ENCODE peak calls at places on chromosomes 6 and 20, in seven cellular contexts. Z is neuronal stem cell, X is H9, T is mesendoderm, Q is mesenchymal stem cell, B is H1, F is trophoblast cell. H is an unnamed sample.

GRCh38 chr20:25496968-25497401 is 88.3 kb downstream of the NINL start:
- DNase-seq in Z (no peak), X (no peak), T (no peak), Q (peak; percentile 6), B (no peak), F (no peak), H (peak; percentile 27)

GRCh38 chr6:42783876-42784738 is 2.3 kb downstream of the BICRAL start:
- DNase-seq in Z (no peak), X (no peak), T (no peak), Q (no peak), B (no peak), F (no peak), H (no peak)

GRCh38 chr6:129893513-129894098 is 32.5 kb upstream of the TMEM244 start:
- DNase-seq in Z (no peak), X (no peak), T (peak; percentile 8), Q (peak; percentile 44), B (no peak), F (no peak), H (peak; percentile 51)

GRCh38 chr20:33554914-33555420 is 65.1 kb downstream of the CBFA2T2 start:
- DNase-seq in Z (no peak), X (no peak), T (peak; percentile 48), Q (peak; percentile 98), B (no peak), F (no peak), H (peak; percentile 99)

GRCh38 chr6:106939848-106940247 is 34.7 kb downstream of the CD24 start:
- DNase-seq in Z (no peak), X (no peak), T (no peak), Q (no peak), B (no peak), F (no peak), H (no peak)

GRCh38 chr6:168045141-168045691 is 33.8 kb downstream of the FRMD1 start:
- DNase-seq in Z (no peak), X (peak; percentile 33), T (no peak), Q (no peak), B (no peak), F (no peak), H (no peak)

GRCh38 chr20:13453367-13453766 is 185.4 kb downstream of the TASP1 start:
- DNase-seq in Z (no peak), X (no peak), T (no peak), Q (no peak), B (no peak), F (no peak), H (no peak)

GRCh38 chr6:117169781-117170281 is 95.5 kb upstream of the VGLL2 start:
- DNase-seq in Z (no peak), X (no peak), T (no peak), Q (peak; percentile 39), B (no peak), F (no peak), H (no peak)

GRCh38 chr6:134683783-134684765 is 265.8 kb downstream of the ALDH8A1 start:
- DNase-seq in Z (no peak), X (no peak), T (no peak), Q (peak; percentile 67), B (no peak), F (no peak), H (peak; percentile 73)

GRCh38 chr20:14114049-14114448 is 118.7 kb downstream of the MACROD2 start:
- DNase-seq in Z (no peak), X (no peak), T (no peak), Q (no peak), B (no peak), F (no peak), H (no peak)

GRCh38 chr6:137025786-137026730 is 18.7 kb downstream of the IL20RA start:
- DNase-seq in Z (no peak), X (no peak), T (no peak), Q (peak; percentile 87), B (no peak), F (peak; percentile 38), H (no peak)

GRCh38 chr20:40563296-40563950 is 125.6 kb downstream of the MAFB start:
- DNase-seq in Z (no peak), X (no peak), T (no peak), Q (peak; percentile 33), B (no peak), F (no peak), H (no peak)

GRCh38 chr6:140921366-140922226 is 1211.1 kb upstream of the GJE1 start:
- DNase-seq in Z (peak; percentile 8), X (no peak), T (peak; percentile 79), Q (peak; percentile 79), B (peak; percentile 5), F (peak; percentile 43), H (peak; percentile 86)

GRCh38 chr20:41203660-41204059 is 66.3 kb downstream of the PLCG1 start:
- DNase-seq in Z (no peak), X (no peak), T (no peak), Q (no peak), B (no peak), F (no peak), H (no peak)

GRCh38 chr20:57222631-57222950 is 43.9 kb downstream of the BMP7 start:
- DNase-seq in Z (no peak), X (no peak), T (no peak), Q (no peak), B (no peak), F (no peak), H (no peak)

GRCh38 chr20:41393705-41394066 is 27.1 kb upstream of the EMILIN3 start:
- DNase-seq in Z (no peak), X (no peak), T (no peak), Q (no peak), B (no peak), F (no peak), H (no peak)

GRCh38 chr20:51978081-51978501 is 175.8 kb upstream of the SALL4 start:
- DNase-seq in Z (no peak), X (no peak), T (no peak), Q (no peak), B (no peak), F (no peak), H (no peak)

GRCh38 chr6:88637761-88638160 is 325.7 kb downstream of the RNGTT start:
- DNase-seq in Z (no peak), X (no peak), T (no peak), Q (no peak), B (no peak), F (no peak), H (no peak)

GRCh38 chr6:104952911-104953409 is 3.9 kb upstream of the LIN28B start:
- DNase-seq in Z (peak; percentile 58), X (peak; percentile 77), T (peak; percentile 95), Q (peak; percentile 59), B (no peak), F (peak; percentile 45), H (no peak)

GRCh38 chr6:44820366-44821158 is 433.1 kb downstream of the CDC5L start:
- DNase-seq in Z (no peak), X (no peak), T (no peak), Q (no peak), B (no peak), F (no peak), H (peak; percentile 13)

GRCh38 chr6:161503570-161503969 is 229.7 kb upstream of the AGPAT4 start:
- DNase-seq in Z (no peak), X (no peak), T (peak; percentile 52), Q (no peak), B (no peak), F (no peak), H (no peak)

GRCh38 chr6:133201231-133201630 is 39.9 kb upstream of the EYA4 start:
- DNase-seq in Z (no peak), X (no peak), T (no peak), Q (no peak), B (no peak), F (no peak), H (no peak)
- H2BK5ac ChIP-seq in Z (no peak overlapping the region), X (no peak overlapping the region), T (no peak overlapping the region), Q (no peak overlapping the region), B (no peak overlapping the region), F (no peak overlapping the region), H (no peak overlapping the region)

DNA sequence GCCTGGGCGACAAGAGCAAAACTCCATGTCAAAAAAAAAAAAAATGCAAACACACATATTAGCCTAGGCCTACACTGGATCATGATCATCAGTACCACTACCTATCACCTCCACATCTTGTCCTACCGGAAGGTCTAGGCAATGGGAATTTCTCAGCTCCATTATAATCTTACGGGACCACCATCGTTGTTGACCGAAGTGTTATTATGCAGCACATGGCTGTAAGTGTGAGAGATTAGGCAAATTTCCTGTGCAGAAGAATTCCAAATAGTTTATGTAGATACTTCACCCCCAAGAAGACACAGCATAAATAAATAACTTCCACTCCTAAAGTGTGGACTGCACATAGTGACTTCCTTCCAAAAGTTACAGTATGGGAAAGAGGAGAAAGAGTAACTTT is 16.8 kb upstream of the KIAA1755 start:
- DNase-seq in Z (no peak), X (no peak), T (no peak), Q (peak; percentile 22), B (no peak), F (no peak), H (no peak)
- H2BK5ac ChIP-seq in Z (no peak overlapping the region), X (no peak overlapping the region), T (no peak overlapping the region), Q (no peak overlapping the region), B (no peak overlapping the region), F (no peak overlapping the region), H (peak overlapping the region; percentile 93)

GRCh38 chr6:36419295-36419694 is 23.4 kb downstream of the PXT1 start:
- DNase-seq in Z (no peak), X (no peak), T (no peak), Q (peak; percentile 6), B (no peak), F (no peak), H (no peak)
- H2BK5ac ChIP-seq in Z (no peak overlapping the region), X (no peak overlapping the region), T (no peak overlapping the region), Q (no peak overlapping the region), B (no peak overlapping the region), F (no peak overlapping the region), H (no peak overlapping the region)

DNA sequence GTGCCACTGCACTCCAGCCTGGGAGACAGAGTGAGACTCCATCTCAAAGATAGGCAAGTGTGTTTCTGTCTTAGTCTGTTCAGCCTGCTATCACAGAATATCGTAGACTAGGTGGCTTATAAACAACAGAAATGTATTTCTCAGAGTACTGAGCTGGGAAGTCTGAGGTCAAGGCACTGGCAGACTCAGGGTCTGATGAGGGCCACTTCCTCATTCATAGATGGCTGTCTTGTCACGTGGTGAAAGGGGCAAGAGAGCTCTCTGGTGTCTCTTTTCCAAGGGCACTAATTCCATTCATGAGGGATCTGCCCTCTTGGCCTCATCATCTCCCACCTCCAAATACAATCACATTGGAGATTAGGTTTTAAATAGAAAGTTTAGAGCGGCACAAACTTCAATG is 95.6 kb upstream of the PHACTR3 start:
- DNase-seq in Z (no peak), X (no peak), T (no peak), Q (no peak), B (no peak), F (no peak), H (no peak)
- H2BK5ac ChIP-seq in Z (no peak overlapping the region), X (no peak overlapping the region), T (no peak overlapping the region), Q (no peak overlapping the region), B (no peak overlapping the region), F (no peak overlapping the region), H (no peak overlapping the region)

DNA sequence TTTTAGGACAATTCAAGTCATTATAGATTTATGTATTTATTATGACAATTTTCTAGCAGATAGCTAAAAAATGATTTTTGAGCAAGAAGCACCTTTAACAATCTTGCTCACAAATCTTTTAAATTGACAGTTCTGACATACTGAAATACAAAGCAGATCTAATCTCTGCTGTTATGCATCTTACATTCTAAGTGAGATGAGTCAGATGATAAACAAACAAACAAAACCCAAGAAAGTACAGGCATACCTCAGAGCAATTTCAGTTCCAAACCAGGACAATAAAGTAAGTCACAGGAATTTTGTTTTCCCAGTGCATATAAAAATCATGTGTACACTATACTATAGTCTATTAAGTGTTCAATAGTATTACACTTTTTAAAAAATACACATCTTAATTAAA is 430.7 kb upstream of the PTCHD4 start:
- DNase-seq in Z (no peak), X (no peak), T (peak; percentile 19), Q (no peak), B (no peak), F (no peak), H (no peak)
- H2BK5ac ChIP-seq in Z (no peak overlapping the region), X (no peak overlapping the region), T (no peak overlapping the region), Q (no peak overlapping the region), B (no peak overlapping the region), F (no peak overlapping the region), H (no peak overlapping the region)

GRCh38 chr6:150072201-150072600 is 3.3 kb upstream of the ULBP3 start:
- DNase-seq in Z (no peak), X (peak; percentile 87), T (peak; percentile 81), Q (peak; percentile 43), B (no peak), F (peak; percentile 94), H (peak; percentile 16)
- H2BK5ac ChIP-seq in Z (no peak overlapping the region), X (no peak overlapping the region), T (no peak overlapping the region), Q (no peak overlapping the region), B (no peak overlapping the region), F (no peak overlapping the region), H (no peak overlapping the region)

H was measured in IMR-90.